ENCODE peak calls at places on chromosome 7, in four cellular contexts. T, J, L and F are unnamed samples.

GRCh38 chr7:46682841-46683624 is 762.0 kb upstream of the IGFBP3 start:
- DNase-seq in L (no peak), T (no peak), J (no peak), F (no peak)

GRCh38 chr7:74379938-74380337 is 73.8 kb upstream of the GTF2IRD1 start:
- DNase-seq in T (no peak), J (no peak), L (peak), F (no peak)

GRCh38 chr7:41699532-41699931 is 3.4 kb downstream of the INHBA start:
- DNase-seq in T (no peak), J (peak), L (no peak), F (peak)

GRCh38 chr7:51069411-51070083 is 247.1 kb downstream of the COBL start:
- DNase-seq in L (no peak), T (no peak), J (no peak), F (no peak)

GRCh38 chr7:108077714-108078113 is 52.4 kb downstream of the LAMB4 start:
- DNase-seq in T (no peak), J (no peak), L (no peak), F (no peak)

GRCh38 chr7:50782376-50783208 is at the start of gene GRB10:
- DNase-seq in J (peak), T (no peak), L (no peak), F (peak)

GRCh38 chr7:94012748-94013147 is 8.6 kb upstream of the BET1 start:
- DNase-seq in T (no peak), L (no peak), J (peak), F (no peak)

GRCh38 chr7:154649434-154649833 is 353.5 kb downstream of the PAXIP1 start:
- DNase-seq in T (no peak), L (peak), J (no peak), F (no peak)

GRCh38 chr7:5678295-5679046 is 103.0 kb downstream of the RNF216 start:
- DNase-seq in J (no peak), T (no peak), L (no peak), F (no peak)

GRCh38 chr7:155257482-155258232 is 40.0 kb upstream of the INSIG1 start:
- DNase-seq in J (no peak), T (no peak), L (no peak), F (peak)

GRCh38 chr7:45689011-45689796 is 115.0 kb downstream of the ADCY1 start:
- DNase-seq in J (no peak), T (no peak), L (no peak), F (no peak)

GRCh38 chr7:77550586-77550985 is 13.5 kb downstream of the PTPN12 start:
- DNase-seq in T (no peak), L (no peak), J (no peak), F (no peak)

GRCh38 chr7:23759556-23760391 is 49.8 kb downstream of the STK31 start:
- DNase-seq in L (peak), J (no peak), T (no peak), F (no peak)

GRCh38 chr7:45456747-45457146 is 117.4 kb upstream of the ADCY1 start:
- DNase-seq in T (no peak), L (no peak), J (no peak), F (no peak)

GRCh38 chr7:27840760-27841364 is 100.9 kb downstream of the TAX1BP1 start:
- DNase-seq in J (peak), T (no peak), L (no peak), F (no peak)

GRCh38 chr7:30920021-30920583 is 8.4 kb downstream of the AQP1 start:
- DNase-seq in L (peak), T (peak), J (peak), F (peak)

GRCh38 chr7:48299580-48300169 is 128.4 kb downstream of the ABCA13 start:
- DNase-seq in L (peak), T (no peak), J (peak), F (no peak)

GRCh38 chr7:149468208-149468607 is 7.3 kb upstream of the ZNF777 start:
- DNase-seq in J (no peak), L (no peak), T (no peak), F (no peak)

GRCh38 chr7:94182066-94182465 is 177.9 kb upstream of the BET1 start:
- DNase-seq in T (no peak), L (no peak), J (no peak), F (no peak)

GRCh38 chr7:102967798-102968197 is 55.0 kb downstream of the LRRC17 start:
- DNase-seq in T (no peak), L (no peak), J (no peak), F (no peak)

GRCh38 chr7:75579899-75580298 is 87.8 kb downstream of the SPDYE5 start:
- DNase-seq in J (no peak), T (no peak), L (no peak), F (no peak)

GRCh38 chr7:138460649-138461607 is 869 bp downstream of the TRIM24 start:
- DNase-seq in J (peak), L (peak), T (peak), F (peak)

GRCh38 chr7:132066776-132067175 is 509.5 kb downstream of the PLXNA4 start:
- DNase-seq in L (no peak), J (no peak), T (no peak), F (peak)

GRCh38 chr7:2621061-2621828 is 10.5 kb upstream of the TTYH3 start:
- DNase-seq in J (peak), L (no peak), T (peak), F (no peak)

GRCh38 chr7:122369756-122370155 is 65.2 kb upstream of the FEZF1 start:
- DNase-seq in T (no peak), J (no peak), L (no peak), F (no peak)

GRCh38 chr7:151028948-151029501 is 775 bp downstream of the ABCB8 start:
- DNase-seq in J (no peak), L (no peak), T (no peak), F (no peak)

GRCh38 chr7:26155531-26156375 is 3.8 kb downstream of the NFE2L3 start:
- DNase-seq in L (no peak), J (peak), T (no peak), F (no peak)

GRCh38 chr7:1700086-1700485 is 30.0 kb downstream of the ELFN1 start:
- DNase-seq in J (no peak), T (no peak), L (no peak), F (peak)